ENCODE peak calls at places on chromosomes 4 and X, in four cellular contexts. I is HCT116, Z is K562, C is GM12878. O is an unnamed sample.

GRCh38 chr4:70747874-70748273 is 26.1 kb downstream of the RUFY3 start:
- DNase-seq in I (no peak), C (no peak), Z (no peak), O (no peak)

GRCh38 chrX:124263743-124264142 is 68.7 kb upstream of the TEX13D start:
- DNase-seq in C (no peak), I (no peak), Z (no peak), O (no peak)

GRCh38 chr4:67700119-67700873 is 659 bp downstream of the UBA6 start:
- DNase-seq in Z (no peak), I (no peak), C (no peak), O (no peak)

GRCh38 chrX:116749943-116750342 is 287.2 kb upstream of the CT83 start:
- DNase-seq in C (no peak), Z (no peak), I (no peak), O (no peak)

GRCh38 chrX:54066841-54067240 is 22.6 kb upstream of the PHF8 start:
- DNase-seq in I (no peak), Z (no peak), C (no peak), O (no peak)

GRCh38 chr4:24495388-24495787 is 89.0 kb downstream of the DHX15 start:
- DNase-seq in Z (no peak), I (no peak), C (no peak), O (no peak)

GRCh38 chrX:139639253-139639652 is 68.7 kb downstream of the MCF2 start:
- DNase-seq in C (no peak), I (no peak), Z (no peak), O (no peak)

GRCh38 chr4:22391548-22391947 is 124.3 kb downstream of the ADGRA3 start:
- DNase-seq in I (no peak), C (no peak), Z (no peak), O (peak)

GRCh38 chrX:12142661-12143060 is 4.4 kb downstream of the FRMPD4 start:
- DNase-seq in I (no peak), Z (no peak), C (no peak), O (no peak)

GRCh38 chr4:76095568-76095967 is 21.1 kb downstream of the ART3 start:
- DNase-seq in I (no peak), Z (no peak), C (no peak), O (no peak)

GRCh38 chr4:165768281-165768680 is 104.8 kb upstream of the TLL1 start:
- DNase-seq in C (no peak), I (no peak), Z (no peak), O (no peak)

GRCh38 chr4:114691865-114692264 is 93.3 kb downstream of the UGT8 start:
- DNase-seq in I (no peak), C (peak), Z (no peak), O (no peak)

GRCh38 chr4:44210750-44211149 is 237.9 kb downstream of the KCTD8 start:
- DNase-seq in C (no peak), I (no peak), Z (no peak), O (no peak)

GRCh38 chr4:77202491-77202890 is 45.5 kb downstream of the CCNG2 start:
- DNase-seq in C (no peak), Z (no peak), I (no peak), O (no peak)

GRCh38 chr4:26525751-26526150 is 35.5 kb upstream of the CCKAR start:
- DNase-seq in I (no peak), C (no peak), Z (no peak), O (no peak)

GRCh38 chrX:10554612-10555270 is 65.6 kb downstream of the MID1 start:
- DNase-seq in Z (no peak), I (no peak), C (no peak), O (no peak)

GRCh38 chrX:149129767-149130166 is 375.3 kb downstream of the IDS start:
- DNase-seq in I (no peak), C (no peak), Z (no peak), O (no peak)

GRCh38 chr4:128571747-128572146 is 237.8 kb upstream of the JADE1 start:
- DNase-seq in Z (no peak), I (peak), C (no peak), O (no peak)

GRCh38 chr4:106315476-106315967 is 487 bp downstream of the TBCK start:
- DNase-seq in Z (peak), C (no peak), I (no peak), O (peak)

GRCh38 chrX:11261260-11261659 is 32.0 kb upstream of the AMELX start:
- DNase-seq in Z (no peak), C (no peak), I (no peak), O (no peak)

GRCh38 chr4:126740687-126741086 is 892.1 kb upstream of the INTU start:
- DNase-seq in Z (peak), I (no peak), C (no peak), O (no peak)

GRCh38 chr4:88752754-88753153 is 55.1 kb upstream of the NAP1L5 start:
- DNase-seq in I (no peak), Z (no peak), C (no peak), O (peak)

GRCh38 chrX:106306391-106306947 is 138.4 kb downstream of the PWWP3B start:
- DNase-seq in C (no peak), Z (no peak), I (no peak), O (no peak)

GRCh38 chrX:151397741-151398070 is 700 bp downstream of the VMA21 start:
- DNase-seq in C (no peak), I (no peak), Z (peak), O (no peak)

GRCh38 chr4:3699261-3699660 is 66.9 kb upstream of the ADRA2C start:
- DNase-seq in I (no peak), C (no peak), Z (no peak), O (no peak)

GRCh38 chr4:165096776-165097175 is 15.9 kb downstream of the TMEM192 start:
- DNase-seq in I (no peak), Z (no peak), C (no peak), O (peak)

GRCh38 chrX:15947648-15948317 is 93.2 kb upstream of the AP1S2 start:
- DNase-seq in C (no peak), I (no peak), Z (peak), O (no peak)

GRCh38 chr4:2797188-2797544 is 4.3 kb downstream of the SH3BP2 start:
- DNase-seq in I (no peak), C (no peak), Z (no peak), O (no peak)

GRCh38 chr4:73715659-73716058 is 24.7 kb upstream of the CXCL8 start:
- DNase-seq in C (no peak), I (no peak), Z (no peak), O (no peak)

GRCh38 chrX:68894142-68894512 is 65.3 kb downstream of the EFNB1 start:
- DNase-seq in C (no peak), Z (no peak), I (no peak), O (no peak)

GRCh38 chrX:73850124-73851013 is 287.4 kb downstream of the CHIC1 start:
- DNase-seq in Z (peak), C (peak), I (peak), O (no peak)

GRCh38 chr4:12579172-12579571 is 905.0 kb downstream of the RAB28 start:
- DNase-seq in C (no peak), Z (no peak), I (no peak), O (no peak)

GRCh38 chrX:150269613-150270254 is 93.4 kb upstream of the MAMLD1 start:
- DNase-seq in I (no peak), Z (no peak), C (no peak), O (no peak)

GRCh38 chr4:70969076-70969475 is 24.4 kb upstream of the DCK start:
- DNase-seq in I (no peak), Z (no peak), C (no peak), O (peak)

GRCh38 chr4:155545456-155545855 is 121.2 kb upstream of the GUCY1A1 start:
- DNase-seq in I (no peak), Z (no peak), C (no peak), O (no peak)

GRCh38 chr4:476501-476900 is 22.5 kb downstream of the ZNF721 start:
- DNase-seq in Z (no peak), C (no peak), I (no peak), O (no peak)

DNA sequence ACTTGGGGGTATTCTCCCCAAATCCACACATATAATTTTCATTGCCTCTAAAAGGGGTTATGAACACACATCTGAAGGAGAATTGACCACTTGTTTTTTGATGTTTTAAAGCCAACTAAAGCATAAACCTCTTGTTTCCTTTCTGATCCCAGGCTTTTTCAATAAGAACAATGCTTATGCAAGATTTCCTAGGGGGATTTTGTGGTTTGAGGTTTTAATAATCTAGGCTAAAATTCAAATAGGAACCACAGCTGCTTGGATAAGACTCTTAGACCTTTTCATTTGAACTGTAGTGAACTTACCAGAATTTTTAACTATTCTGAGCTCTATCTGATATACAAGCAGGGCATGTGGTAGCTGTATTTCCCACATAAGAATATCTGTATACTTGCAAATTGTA is 651.1 kb downstream of the ANKRD50 start:
- DNase-seq in Z (no peak), I (no peak), C (no peak), O (no peak)
- TF ChIP-seq JUND in Z (no peak), I (no peak), C (no peak), O (no peak)

DNA sequence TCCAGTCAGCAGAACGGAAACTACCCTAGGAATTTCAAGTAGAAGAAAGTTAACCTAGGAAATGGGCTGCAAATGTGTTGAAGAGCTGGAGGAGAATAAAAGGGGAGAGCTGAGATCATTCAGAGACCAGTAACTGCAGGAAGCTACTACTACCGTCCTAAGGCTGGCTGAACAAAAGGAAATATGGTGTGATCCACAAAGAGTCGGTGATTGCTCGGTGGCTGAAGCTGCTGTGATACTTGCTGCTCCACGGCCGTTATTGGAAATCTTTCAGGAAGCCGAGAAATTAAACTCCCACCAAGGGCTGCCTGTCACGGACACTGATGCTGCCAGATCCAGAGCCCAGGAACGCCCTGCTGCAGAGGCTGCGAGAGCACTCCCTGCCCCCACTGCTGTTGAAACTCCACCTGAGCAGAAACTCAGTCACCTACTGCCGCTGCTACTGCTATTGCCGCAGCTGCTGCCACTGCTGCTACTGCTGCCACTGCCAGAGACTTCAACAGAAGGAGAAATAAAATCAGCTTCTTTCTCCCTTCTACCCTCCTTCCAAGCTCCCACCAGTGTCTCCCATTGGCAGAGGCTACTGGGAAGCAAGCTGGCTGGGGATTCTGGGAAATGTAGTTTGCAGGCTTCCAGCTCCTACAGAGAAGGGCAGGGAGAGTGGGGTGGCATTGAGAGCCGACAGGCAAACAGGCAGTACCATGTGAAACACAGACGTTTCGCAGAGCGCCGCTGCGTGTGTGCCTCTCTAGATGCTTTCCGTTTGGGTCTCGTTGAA is 125.9 kb upstream of the ENPP6 start:
- DNase-seq in I (peak), Z (peak), C (peak), O (peak)
- TF ChIP-seq JUND in I (no peak), Z (no peak), C (no peak), O (no peak)

GRCh38 chrX:46704767-46705386 is 54.0 kb downstream of the SLC9A7 start:
- DNase-seq in Z (no peak), C (peak), I (no peak), O (no peak)
- TF ChIP-seq JUND in Z (no peak), C (peak), I (no peak), O (no peak)

DNA sequence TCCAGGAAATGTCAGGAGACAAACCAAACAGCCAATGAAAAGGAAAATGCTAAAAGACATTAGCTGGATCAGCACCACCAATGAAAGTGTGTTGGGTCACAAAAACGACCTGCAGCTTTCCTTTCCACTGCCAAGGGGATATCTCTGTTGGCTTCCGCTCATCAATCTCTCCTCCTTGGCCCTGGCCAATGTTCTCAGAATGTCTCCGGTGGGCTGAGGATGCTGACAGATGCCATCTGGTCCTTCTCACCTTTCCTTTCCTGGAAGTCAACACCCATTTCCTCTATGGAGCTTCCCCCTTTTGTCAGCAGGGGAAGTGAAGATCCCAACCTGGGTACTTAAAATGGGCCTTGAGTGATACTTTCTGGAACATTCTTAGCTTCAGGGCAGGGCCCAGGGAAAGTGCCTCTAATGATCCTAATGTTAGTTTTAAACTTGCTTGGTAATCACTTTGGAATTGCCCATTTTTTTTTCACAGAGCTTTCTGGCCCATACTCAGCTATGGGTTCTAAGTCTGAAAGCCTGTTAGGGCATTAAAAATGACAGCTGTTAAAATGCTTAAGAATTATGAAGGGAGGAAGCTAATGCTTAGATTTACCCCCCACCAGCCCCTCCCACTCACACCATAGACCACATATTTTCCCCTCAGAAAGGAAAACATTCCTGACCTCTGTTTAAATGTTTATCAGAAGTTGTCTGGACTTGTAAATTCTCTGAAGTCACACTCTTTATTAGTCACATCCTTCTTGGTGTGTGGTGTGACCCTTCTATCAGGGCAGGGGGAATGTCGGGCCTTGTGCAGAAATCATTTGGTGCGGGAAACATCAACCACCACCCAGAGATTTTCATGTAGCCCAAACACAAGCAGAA is 29.2 kb downstream of the IGFBP7 start:
- DNase-seq in C (no peak), Z (no peak), I (no peak), O (no peak)
- TF ChIP-seq JUND in C (no peak), Z (no peak), I (no peak), O (no peak)